ENCODE peak calls at places on chromosome 13, in eight cellular contexts. T is right lobe of liver, L is vagina, A is adrenal gland, M is transverse colon, V is body of pancreas, P is endothelial cell of umbilical vein, B is IMR-90. I is an unnamed sample.

GRCh38 chr13:24149306-24150032 is 11.1 kb upstream of the SPATA13 start:
- DNase-seq in T (no peak), L (no peak), A (no peak), M (no peak), V (no peak), P (no peak), B (no peak), I (no peak)

GRCh38 chr13:101453784-101454201 is 1.3 kb downstream of the ITGBL1 start:
- DNase-seq in T (peak), L (no peak), A (peak), M (peak), V (peak), P (peak), B (no peak), I (peak)

GRCh38 chr13:39578821-39579291 is 24.1 kb downstream of the LHFPL6 start:
- DNase-seq in T (no peak), L (no peak), A (no peak), M (no peak), V (no peak), P (no peak), B (no peak), I (no peak)

GRCh38 chr13:28494861-28495585 is at the start of gene FLT1:
- DNase-seq in T (peak), L (no peak), A (peak), M (no peak), V (peak), P (peak), B (peak), I (peak)

GRCh38 chr13:111627596-111627995 is 307.2 kb downstream of the TEX29 start:
- DNase-seq in T (no peak), L (peak), A (no peak), M (no peak), V (no peak), P (no peak), B (no peak), I (no peak)

GRCh38 chr13:18232298-18232993 is 949.2 kb downstream of the TUBA3C start:
- DNase-seq in T (no peak), L (no peak), A (no peak), M (no peak), V (no peak), P (no peak), B (no peak), I (no peak)

GRCh38 chr13:76696370-76696769 is 189.8 kb downstream of the KCTD12 start:
- DNase-seq in T (no peak), L (no peak), A (no peak), M (no peak), V (no peak), P (no peak), B (peak), I (no peak)

GRCh38 chr13:114119196-114119595 is 13.2 kb downstream of the RASA3 start:
- DNase-seq in T (peak), L (no peak), A (no peak), M (no peak), V (peak), P (peak), B (peak), I (no peak)

GRCh38 chr13:78736142-78736541 is 77.2 kb upstream of the OBI1 start:
- DNase-seq in T (no peak), L (no peak), A (no peak), M (no peak), V (no peak), P (no peak), B (no peak), I (no peak)

GRCh38 chr13:51894239-51894638 is 32.5 kb downstream of the CCDC70 start:
- DNase-seq in T (no peak), L (no peak), A (no peak), M (no peak), V (no peak), P (no peak), B (no peak), I (no peak)

GRCh38 chr13:31042501-31043165 is 110.2 kb downstream of the TEX26 start:
- DNase-seq in T (no peak), L (no peak), A (no peak), M (no peak), V (no peak), P (no peak), B (no peak), I (no peak)

GRCh38 chr13:31046711-31047279 is 114.3 kb downstream of the TEX26 start:
- DNase-seq in T (no peak), L (no peak), A (peak), M (peak), V (peak), P (no peak), B (peak), I (peak)

GRCh38 chr13:31043891-31044657 is 111.6 kb downstream of the TEX26 start:
- DNase-seq in T (peak), L (no peak), A (peak), M (peak), V (peak), P (peak), B (peak), I (peak)

GRCh38 chr13:31045621-31046081 is 113.2 kb downstream of the TEX26 start:
- DNase-seq in T (peak), L (no peak), A (peak), M (peak), V (peak), P (peak), B (peak), I (peak)

GRCh38 chr13:31044658-31045620 is 112.5 kb downstream of the TEX26 start:
- DNase-seq in T (no peak), L (no peak), A (no peak), M (no peak), V (no peak), P (peak), B (no peak), I (no peak)
- H3K4me3 ChIP-seq in T (no peak), L (no peak), A (no peak), M (no peak), V (no peak), P (no peak), B (no peak), I (no peak)

GRCh38 chr13:41263261-41263971 is at the start of gene MTRF1:
- DNase-seq in T (peak), L (no peak), A (peak), M (peak), V (peak), P (peak), B (peak), I (peak)
- TF ChIP-seq POLR2A in T (peak), L (no peak), A (peak), M (peak), V (peak), P (peak), B (no peak), I (no peak)

GRCh38 chr13:88932950-88933349 is 1261.8 kb downstream of the SLITRK5 start:
- DNase-seq in T (no peak), L (no peak), A (no peak), M (no peak), V (no peak), P (no peak), B (no peak), I (no peak)
- H3K4me3 ChIP-seq in T (no peak), L (no peak), A (no peak), M (no peak), V (no peak), P (no peak), B (no peak), I (no peak)

DNA sequence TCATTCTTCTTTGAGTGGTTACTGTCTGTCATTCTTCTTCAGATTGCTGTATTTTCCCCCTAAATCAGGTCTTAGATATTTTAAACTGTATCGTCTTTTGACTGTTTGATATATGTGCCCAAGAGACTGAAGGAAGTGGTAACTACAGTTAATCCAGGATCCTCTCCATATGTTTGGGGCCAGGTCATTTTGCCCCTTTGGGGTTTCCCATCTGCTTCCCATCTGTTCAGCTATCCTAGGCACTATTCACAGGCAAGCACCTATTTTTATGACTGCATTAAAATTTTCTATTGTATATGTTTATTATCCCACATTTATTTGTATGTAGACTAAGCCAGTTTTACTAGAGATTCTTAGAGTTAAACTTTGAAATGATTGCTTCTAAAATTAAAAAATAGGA is 244.2 kb downstream of the PCCA start:
- DNase-seq in T (no peak), L (no peak), A (no peak), M (no peak), V (no peak), P (no peak), B (no peak), I (no peak)
- TF ChIP-seq POLR2A in T (no peak), L (no peak), A (no peak), M (no peak), V (no peak), P (no peak), B (no peak), I (no peak)

GRCh38 chr13:110554946-110555345 is 6.6 kb downstream of the RAB20 start:
- DNase-seq in T (no peak), L (no peak), A (no peak), M (no peak), V (no peak), P (no peak), B (no peak), I (no peak)

GRCh38 chr13:110556224-110556606 is 5.3 kb downstream of the RAB20 start:
- DNase-seq in T (no peak), L (no peak), A (no peak), M (no peak), V (no peak), P (no peak), B (no peak), I (no peak)

GRCh38 chr13:110557082-110557481 is 4.4 kb downstream of the RAB20 start:
- DNase-seq in T (no peak), L (no peak), A (no peak), M (no peak), V (no peak), P (no peak), B (no peak), I (no peak)

GRCh38 chr13:110554227-110554836 is 7.2 kb downstream of the RAB20 start:
- DNase-seq in T (no peak), L (no peak), A (no peak), M (no peak), V (no peak), P (no peak), B (no peak), I (no peak)

DNA sequence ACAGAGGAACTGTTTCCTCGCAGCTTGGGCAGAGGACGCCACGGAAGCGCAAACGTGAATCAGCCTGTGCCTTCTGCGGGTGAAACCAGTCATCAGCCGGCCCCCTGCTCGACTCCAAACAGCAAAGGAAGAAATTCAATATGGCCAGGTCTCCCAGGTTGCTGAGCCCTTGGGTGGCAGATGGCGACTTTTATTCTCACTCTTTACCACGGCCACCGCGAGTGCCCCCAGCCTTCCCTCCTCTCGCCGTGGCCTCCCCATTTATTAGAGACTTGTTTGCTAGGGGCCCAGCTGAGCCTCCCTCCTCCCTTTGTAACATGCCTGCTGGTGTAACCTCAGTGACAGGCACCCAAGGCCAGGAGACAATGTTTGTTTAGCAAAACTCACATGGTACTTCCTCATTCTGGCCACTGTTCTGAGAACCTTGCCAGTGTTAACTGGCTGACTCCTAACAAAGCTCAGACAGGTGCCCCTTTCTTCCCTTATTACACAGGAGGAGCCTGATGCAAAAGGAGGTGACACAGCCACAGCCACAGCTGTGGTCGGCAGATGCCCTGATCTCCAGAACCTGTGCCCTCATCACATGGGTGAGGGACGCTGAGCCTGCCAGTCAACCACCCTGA is 5.8 kb downstream of the RAB20 start:
- DNase-seq in T (peak), L (no peak), A (peak), M (peak), V (peak), P (no peak), B (no peak), I (no peak)
- H3K4me3 ChIP-seq in T (no peak), L (no peak), A (no peak), M (no peak), V (no peak), P (no peak), B (no peak), I (no peak)

GRCh38 chr13:49446473-49446872 is 2.4 kb downstream of the SETDB2 start:
- DNase-seq in T (no peak), L (no peak), A (no peak), M (no peak), V (no peak), P (no peak), B (no peak), I (no peak)

GRCh38 chr13:49441846-49442245 is 2.0 kb downstream of the CAB39L start:
- DNase-seq in T (no peak), L (no peak), A (no peak), M (no peak), V (no peak), P (peak), B (peak), I (no peak)

GRCh38 chr13:49443327-49443688 is 556 bp downstream of the CAB39L start:
- DNase-seq in T (no peak), L (no peak), A (no peak), M (no peak), V (no peak), P (peak), B (peak), I (no peak)

GRCh38 chr13:49444517-49445395 is 682 bp downstream of the SETDB2 start:
- DNase-seq in T (no peak), L (no peak), A (no peak), M (peak), V (peak), P (no peak), B (peak), I (peak)

DNA sequence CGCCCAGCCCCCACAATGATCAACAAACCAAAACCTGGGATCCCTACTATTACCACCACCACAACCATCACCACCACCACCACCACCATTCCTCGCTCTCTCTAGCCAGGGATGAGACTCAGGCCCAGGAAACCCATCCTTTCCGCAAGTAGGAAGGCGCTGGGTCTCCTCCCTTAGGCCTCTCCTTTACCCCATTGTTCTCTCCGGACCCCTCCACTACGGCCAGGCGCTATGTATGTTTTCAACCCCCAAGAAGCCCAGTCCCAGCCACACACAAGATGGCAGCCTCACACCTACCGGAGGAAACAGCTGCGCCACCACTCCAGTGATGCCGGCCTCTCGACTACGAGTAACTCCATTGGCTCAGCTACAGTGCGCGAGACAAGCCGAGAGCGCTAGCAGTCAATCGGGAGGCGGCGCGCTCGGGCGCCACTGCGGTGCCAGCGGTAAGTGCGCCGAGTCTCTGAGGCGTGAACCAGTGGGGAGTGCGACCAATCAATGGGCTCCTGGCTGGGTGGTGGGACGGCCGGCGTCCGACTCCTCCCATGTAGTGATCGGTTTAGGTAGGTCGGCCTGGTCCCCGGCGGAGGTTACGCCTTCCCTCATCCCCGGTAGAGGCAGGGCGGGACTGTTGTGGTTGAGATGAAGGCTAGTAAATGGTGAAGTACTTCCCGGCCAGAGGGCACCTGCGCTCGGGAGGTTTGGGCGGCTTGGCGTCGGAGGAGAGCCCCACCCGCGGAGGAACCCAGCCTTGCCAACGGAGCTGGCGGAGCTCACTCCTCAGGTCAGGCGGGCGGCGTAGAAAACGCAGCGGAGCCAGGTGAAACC is at the start of the genes CAB39L and SETDB2:
- DNase-seq in T (peak), L (peak), A (peak), M (peak), V (peak), P (peak), B (peak), I (peak)
- TF ChIP-seq POLR2A in T (peak), L (peak), A (peak), M (peak), V (peak), P (peak), B (peak), I (peak)

DNA sequence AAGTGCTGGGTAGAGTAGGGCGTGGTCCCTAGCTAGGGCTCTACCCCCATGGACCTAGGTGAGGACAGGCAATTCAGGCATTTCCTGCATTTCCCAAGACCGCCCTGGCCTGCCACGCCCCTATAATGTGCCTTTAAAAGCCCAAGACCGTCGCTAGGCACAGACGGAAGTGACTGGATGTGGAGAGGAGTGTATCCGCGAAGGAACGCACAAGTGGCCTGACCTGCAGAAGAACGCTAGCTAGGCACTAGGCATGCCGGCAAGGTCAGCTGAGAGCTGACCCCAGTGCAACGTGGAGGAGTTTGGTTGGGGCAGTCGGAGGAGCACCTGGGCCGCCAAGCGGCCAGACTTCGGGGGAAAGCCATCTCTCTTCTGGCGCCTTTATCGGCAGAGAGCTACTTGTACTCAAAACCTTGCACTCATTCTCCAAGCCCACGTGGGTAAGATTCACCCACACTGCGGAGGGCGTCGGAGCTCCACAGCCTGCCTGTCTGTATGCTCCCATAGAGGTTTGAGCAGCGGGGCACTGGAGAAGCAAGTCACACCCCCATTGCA is 370.0 kb downstream of the FGF9 start:
- DNase-seq in T (no peak), L (peak), A (no peak), M (no peak), V (peak), P (no peak), B (no peak), I (peak)
- H3K4me3 ChIP-seq in T (no peak), L (no peak), A (no peak), M (no peak), V (no peak), P (no peak), B (no peak), I (peak)

DNA sequence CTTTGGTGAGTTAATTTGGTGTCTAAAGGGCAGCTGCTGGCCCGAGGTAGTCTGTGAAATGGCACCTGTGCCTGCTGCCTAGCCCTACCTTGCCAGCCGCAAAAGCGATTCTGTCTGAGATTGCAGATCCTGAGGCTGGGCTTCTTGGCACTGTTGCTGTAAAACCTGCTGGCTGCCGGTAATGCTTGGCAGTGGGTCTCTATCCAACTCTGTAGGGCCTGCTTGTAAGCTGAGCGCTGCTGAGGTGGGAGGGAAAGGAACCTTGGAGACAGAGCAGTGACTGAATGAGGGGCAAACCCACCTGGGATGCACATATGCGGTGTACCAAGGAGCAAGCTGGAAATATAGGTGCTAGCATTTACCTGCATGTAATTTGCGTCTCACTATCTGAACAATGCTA is 11.7 kb downstream of the LCP1 start:
- DNase-seq in T (no peak), L (no peak), A (no peak), M (no peak), V (peak), P (no peak), B (no peak), I (no peak)
- TF ChIP-seq POLR2A in T (no peak), L (no peak), A (no peak), M (no peak), V (no peak), P (no peak), B (no peak), I (no peak)